ENCODE peak calls at places on chromosomes 13 and 19, in seven cellular contexts. Z is brain microvascular endothelial cell, P is frontal cortex, U is fibroblast of the conjunctiva, G is colonic mucosa, Y is GM12865, F is caudate nucleus. O is an unnamed sample.

GRCh38 chr13:61850794-61851193 is 435.1 kb upstream of the PCDH20 start:
- DNase-seq in Z (no peak), P (no peak), U (no peak), G (no peak), Y (no peak), F (no peak), O (no peak)

GRCh38 chr13:50222569-50223332 is 207.5 kb downstream of the KCNRG start:
- DNase-seq in Z (peak), P (no peak), U (no peak), G (peak), Y (peak), F (no peak), O (peak)

GRCh38 chr19:40702337-40703012 is 12.0 kb upstream of the NUMBL start:
- DNase-seq in Z (no peak), P (no peak), U (no peak), G (no peak), Y (no peak), F (no peak), O (no peak)

GRCh38 chr19:54325194-54325621 is 12.2 kb upstream of the LILRA5 start:
- DNase-seq in Z (peak), P (peak), U (peak), G (peak), Y (peak), F (no peak), O (peak)

GRCh38 chr13:107365466-107366215 is 797.7 kb upstream of the ARGLU1 start:
- DNase-seq in Z (peak), P (no peak), U (no peak), G (no peak), Y (no peak), F (no peak), O (no peak)

GRCh38 chr19:38057954-38058690 is 151.1 kb downstream of the SIPA1L3 start:
- DNase-seq in Z (no peak), P (no peak), U (no peak), G (peak), Y (no peak), F (no peak), O (no peak)

GRCh38 chr13:24493356-24493755 is 19.2 kb downstream of the PARP4 start:
- DNase-seq in Z (no peak), P (no peak), U (no peak), G (no peak), Y (no peak), F (no peak), O (no peak)

GRCh38 chr13:106534844-106535551 is 464 bp downstream of the EFNB2 start:
- DNase-seq in Z (no peak), P (peak), U (no peak), G (no peak), Y (peak), F (no peak), O (peak)

GRCh38 chr19:38209671-38210457 is 14.2 kb downstream of the DPF1 start:
- DNase-seq in Z (no peak), P (peak), U (peak), G (peak), Y (no peak), F (peak), O (no peak)

GRCh38 chr13:97946951-97947588 is 6.4 kb upstream of the IPO5 start:
- DNase-seq in Z (peak), P (no peak), U (peak), G (no peak), Y (no peak), F (no peak), O (no peak)

GRCh38 chr19:32022946-32023832 is 322.2 kb upstream of the ZNF507 start:
- DNase-seq in Z (no peak), P (no peak), U (no peak), G (no peak), Y (no peak), F (no peak), O (no peak)

O was measured in stimulated activated CD4-positive, alpha-beta T cell treated with anti-CD3 and anti-CD28 coated beads, Interleukin-12 subunit alpha, Interleukin-12 subunit beta, amount 100 ng/mL, for 4 hours.